ENCODE peak calls at places on chromosomes 16 and 17, in five cellular contexts. X is K562, B is SK-N-SH, Q is IMR-90, L is H1. C is an unnamed sample. For H3K9me3, the result is how much of the 10 kb centered on the place peaks cover.

GRCh38 chr16:528111-529011 is 849 bp downstream of the CAPN15 start:
- DNase-seq in B (peak), X (peak), Q (peak), L (no peak), C (no peak)

GRCh38 chr16:55120408-55120807 is 189.7 kb downstream of the IRX5 start:
- DNase-seq in Q (no peak), X (no peak), B (peak), L (no peak), C (peak)

GRCh38 chr17:31517524-31517923 is 126.0 kb downstream of the RAB11FIP4 start:
- DNase-seq in Q (no peak), L (no peak), X (peak), B (peak), C (no peak)

GRCh38 chr16:70746708-70747424 is 54.1 kb downstream of the VAC14 start:
- DNase-seq in L (no peak), B (no peak), X (peak), Q (peak), C (peak)

GRCh38 chr17:77594416-77595209 is 363.9 kb upstream of the TNRC6C start:
- DNase-seq in Q (no peak), B (no peak), L (no peak), X (no peak), C (no peak)

GRCh38 chr17:50056961-50057330 is 1.0 kb downstream of the ITGA3 start:
- DNase-seq in X (no peak), Q (peak), L (no peak), B (no peak), C (no peak)

GRCh38 chr16:86602521-86602920 is 24.2 kb downstream of the FOXL1 start:
- DNase-seq in Q (no peak), X (no peak), B (no peak), L (no peak), C (no peak)

GRCh38 chr16:27258241-27258734 is 10.3 kb downstream of the NSMCE1 start:
- DNase-seq in X (no peak), Q (peak), L (no peak), B (no peak), C (no peak)

GRCh38 chr17:56891751-56892150 is 22.1 kb downstream of the TRIM25 start:
- DNase-seq in L (no peak), X (peak), Q (no peak), B (peak), C (no peak)

GRCh38 chr17:26818736-26819135 is 475.2 kb upstream of the WSB1 start:
- DNase-seq in L (peak), X (no peak), B (no peak), Q (peak), C (no peak)

GRCh38 chr17:39653662-39654331 is 11.4 kb upstream of the TCAP start:
- DNase-seq in X (peak), Q (no peak), L (no peak), B (peak), C (peak)

GRCh38 chr16:12229759-12230594 is 253.4 kb downstream of the SNX29 start:
- DNase-seq in Q (peak), X (no peak), L (no peak), B (no peak), C (no peak)

GRCh38 chr17:48997827-48998556 is 807 bp downstream of the IGF2BP1 start:
- DNase-seq in B (peak), L (no peak), Q (no peak), X (peak), C (no peak)

GRCh38 chr17:73231363-73231762 is 30.3 kb downstream of the CPSF4L start:
- DNase-seq in Q (peak), L (no peak), B (peak), X (no peak), C (peak)

GRCh38 chr16:5041604-5042133 is 7.9 kb upstream of the NAGPA start:
- DNase-seq in Q (peak), X (no peak), B (no peak), L (no peak), C (no peak)

GRCh38 chr16:23357761-23358290 is 55.7 kb downstream of the SCNN1B start:
- DNase-seq in B (no peak), X (no peak), Q (no peak), L (no peak), C (no peak)

GRCh38 chr17:16346721-16347271 is 6.5 kb downstream of the CENPV start:
- DNase-seq in B (no peak), X (no peak), L (no peak), Q (no peak), C (no peak)

GRCh38 chr17:16352303-16352837 is 899 bp downstream of the CENPV start:
- DNase-seq in X (peak), Q (peak), L (no peak), B (peak), C (peak)

GRCh38 chr17:16348586-16348985 is 4.7 kb downstream of the CENPV start:
- DNase-seq in B (no peak), Q (no peak), X (no peak), L (no peak), C (no peak)

GRCh38 chr17:16351831-16352230 is 1.4 kb downstream of the CENPV start:
- DNase-seq in Q (peak), B (no peak), L (no peak), X (no peak), C (no peak)

GRCh38 chr17:16349461-16349860 is 3.8 kb downstream of the CENPV start:
- DNase-seq in B (no peak), L (no peak), X (no peak), Q (no peak), C (no peak)
- TF ChIP-seq USF2 in B (no peak), L (no peak), X (no peak), Q (no peak), C (no peak)

GRCh38 chr16:62805221-62805857 is 769.1 kb upstream of the CDH8 start:
- DNase-seq in Q (no peak), X (no peak), L (no peak), B (no peak), C (no peak)
- H3K9me3 ChIP-seq in Q (under half), X (under half), L (under half), B (under half), C (under half)

GRCh38 chr17:13160281-13160680 is 142.5 kb upstream of the ELAC2 start:
- DNase-seq in B (no peak), X (no peak), L (no peak), Q (peak), C (no peak)

GRCh38 chr17:13160790-13161189 is 143.0 kb upstream of the ELAC2 start:
- DNase-seq in Q (no peak), B (no peak), X (no peak), L (no peak), C (no peak)

GRCh38 chr17:13158511-13159240 is 140.8 kb upstream of the ELAC2 start:
- DNase-seq in B (no peak), X (no peak), Q (peak), L (no peak), C (no peak)

GRCh38 chr17:13157656-13158055 is 139.8 kb upstream of the ELAC2 start:
- DNase-seq in Q (no peak), X (no peak), L (no peak), B (no peak), C (no peak)

GRCh38 chr17:13162361-13162760 is 144.5 kb upstream of the ELAC2 start:
- DNase-seq in Q (no peak), X (no peak), B (no peak), L (no peak), C (no peak)
- TF ChIP-seq USF2 in Q (no peak), X (no peak), B (no peak), L (no peak), C (no peak)

GRCh38 chr17:40765657-40766056 is 6.3 kb downstream of the KRT26 start:
- DNase-seq in Q (no peak), X (no peak), B (no peak), L (no peak), C (no peak)

GRCh38 chr17:40755231-40755630 is at the start of gene KRT25:
- DNase-seq in Q (no peak), X (no peak), B (no peak), L (no peak), C (no peak)

GRCh38 chr17:40763752-40764151 is 8.2 kb downstream of the KRT26 start:
- DNase-seq in B (no peak), L (no peak), Q (no peak), X (no peak), C (no peak)

DNA sequence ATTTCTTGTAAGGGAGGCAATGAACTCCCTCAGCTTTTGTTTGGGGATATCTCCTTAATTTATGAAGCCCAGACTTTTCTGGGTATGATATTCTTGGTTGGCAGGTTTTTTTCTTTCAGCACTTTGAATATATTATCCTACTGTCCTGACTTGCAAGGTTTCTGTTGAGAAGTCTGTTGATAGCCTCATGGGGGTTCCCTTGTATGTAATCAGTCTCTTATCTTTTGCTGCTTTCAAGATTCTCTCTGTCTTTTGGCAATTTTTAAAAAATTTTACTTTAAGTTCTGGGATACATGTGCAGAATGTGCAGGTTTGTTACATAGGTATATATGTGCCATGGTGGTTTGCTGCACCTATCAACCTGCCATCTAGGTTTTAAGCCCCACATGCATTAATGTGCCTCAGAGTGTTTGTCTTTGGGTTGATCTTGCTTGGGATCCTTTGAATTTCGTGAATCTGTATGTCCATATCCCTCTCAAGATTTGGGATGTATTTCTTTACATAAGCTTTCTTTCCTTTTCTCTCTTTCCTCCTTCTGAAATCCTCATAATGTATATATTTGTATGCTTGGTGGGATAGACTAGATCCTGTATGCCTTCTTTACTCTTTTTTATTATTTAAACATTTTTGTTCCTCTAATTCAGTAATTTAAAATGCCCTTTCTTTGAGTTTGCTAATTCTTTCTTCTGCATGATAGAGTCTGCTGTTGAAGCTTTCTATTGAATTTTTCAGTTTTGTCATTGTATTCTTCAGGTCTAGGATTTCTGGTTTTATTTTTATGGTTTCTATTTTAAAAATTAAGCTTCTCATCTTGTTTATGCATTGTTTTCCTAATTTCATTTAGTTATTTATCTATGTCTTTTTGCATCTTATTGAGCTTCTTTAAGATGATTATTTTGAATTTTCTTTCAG is 5.2 kb upstream of the KRT25 start:
- DNase-seq in L (no peak), Q (no peak), B (no peak), X (no peak), C (no peak)
- H3K9me3 ChIP-seq in L (under half), Q (under half), B (under half), X (under half), C (half or more)

GRCh38 chr17:2776589-2777241 is 19.5 kb upstream of the RAP1GAP2 start:
- DNase-seq in B (peak), Q (no peak), L (no peak), X (peak), C (no peak)
- TF ChIP-seq USF2 in B (no peak), Q (no peak), L (no peak), X (no peak), C (no peak)

GRCh38 chr16:31577411-31577810 is 49.7 kb downstream of the AHSP start:
- DNase-seq in L (no peak), X (no peak), Q (no peak), B (no peak), C (no peak)
- H3K9me3 ChIP-seq in L (under half), X (under half), Q (under half), B (under half), C (under half)

DNA sequence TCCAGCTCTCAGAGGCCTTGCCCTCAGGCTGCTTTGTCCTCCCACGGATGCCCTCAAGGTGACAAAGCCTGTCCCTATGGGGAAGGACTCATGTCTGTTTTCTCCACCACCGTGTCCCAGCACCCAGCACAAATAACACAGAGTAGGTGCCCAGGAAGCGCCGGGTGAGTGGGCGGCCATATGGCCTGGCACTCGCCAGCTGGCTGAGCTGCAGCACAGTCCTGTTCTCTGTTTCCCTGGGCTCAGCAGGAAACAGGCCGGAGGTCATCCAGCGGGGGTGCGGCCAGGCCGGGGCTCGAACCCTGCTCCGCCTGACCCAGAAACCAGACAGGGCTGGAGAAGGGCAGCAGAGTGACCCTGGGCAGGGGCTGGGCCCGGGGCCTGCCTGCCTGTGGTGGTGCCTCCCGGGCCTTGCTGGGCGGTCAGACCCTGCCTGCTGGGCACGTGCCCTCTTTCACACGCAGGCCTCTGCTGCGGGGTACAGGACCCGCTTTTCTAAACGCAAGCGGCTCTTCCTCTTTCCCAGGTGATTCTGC is 139.0 kb upstream of the CIBAR2 start:
- DNase-seq in B (no peak), L (no peak), Q (no peak), X (no peak), C (no peak)
- TF ChIP-seq USF2 in B (no peak), L (no peak), Q (no peak), X (no peak), C (no peak)

DNA sequence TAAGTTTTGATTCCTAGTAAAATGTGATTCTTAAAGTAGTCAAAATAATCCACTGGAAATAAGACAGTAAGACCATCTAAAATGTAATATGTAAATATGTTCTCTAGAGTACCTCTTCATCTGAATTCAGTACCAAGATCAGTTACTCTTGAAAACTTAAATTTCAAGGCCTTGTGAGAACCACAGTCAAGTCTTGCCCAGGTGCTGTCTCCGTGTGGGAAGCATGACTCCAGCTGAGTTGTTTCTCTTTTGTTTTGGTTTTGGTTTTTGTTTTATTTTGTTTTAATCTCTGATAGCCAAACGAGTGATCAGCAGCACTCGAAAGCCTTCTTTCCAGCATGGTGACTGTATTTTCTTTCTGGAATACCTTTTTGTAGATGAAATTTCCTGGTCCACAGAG is 907.0 kb downstream of the KCNJ18 start:
- DNase-seq in L (no peak), B (no peak), X (no peak), Q (no peak), C (no peak)
- H3K9me3 ChIP-seq in L (under half), B (under half), X (under half), Q (under half), C (under half)

DNA sequence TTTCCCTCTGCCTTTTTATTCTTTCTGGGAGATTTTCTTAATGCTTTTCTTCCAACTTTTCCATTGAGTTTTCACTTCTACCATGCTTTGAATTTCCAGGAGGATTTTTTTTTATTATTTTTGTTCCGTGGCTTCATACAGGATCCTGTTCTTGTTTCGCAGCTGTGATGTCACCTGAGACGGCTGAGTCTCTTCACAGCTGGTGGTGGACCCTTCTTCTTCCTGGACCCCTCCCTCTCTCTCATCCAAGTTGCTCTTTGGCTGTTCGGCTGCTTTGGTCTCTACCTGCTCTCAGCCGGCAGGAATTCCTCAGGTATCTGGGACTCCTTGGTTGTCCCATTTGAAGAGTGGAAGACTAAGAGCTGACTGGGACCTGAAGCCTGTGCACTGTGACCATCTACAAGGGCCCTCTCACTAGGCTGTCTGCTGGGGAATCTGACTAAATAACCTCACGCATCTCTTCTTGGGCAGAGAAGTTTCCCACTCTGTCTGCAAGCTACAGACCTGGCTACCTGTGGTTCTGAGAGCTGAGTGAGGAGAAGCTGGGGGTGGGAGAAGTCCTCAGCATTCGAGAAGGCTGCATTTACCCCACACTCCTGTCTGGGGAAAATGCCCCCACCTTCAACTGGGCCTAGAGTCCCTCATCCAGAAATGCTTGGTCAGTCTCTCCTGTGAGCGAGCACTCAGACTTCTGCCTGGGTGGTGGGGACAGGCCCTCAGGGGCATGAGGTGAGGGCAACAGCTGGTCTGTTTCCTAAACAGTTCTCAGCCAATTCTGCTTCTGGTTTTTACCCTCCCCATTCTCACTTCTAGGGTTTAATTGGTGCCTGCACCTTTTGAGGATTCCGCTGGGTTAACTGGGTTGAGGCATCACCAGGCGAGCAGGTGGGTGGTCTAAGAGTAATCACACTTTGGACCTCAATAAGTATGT is 98.8 kb downstream of the CYTH1 start:
- DNase-seq in Q (no peak), X (no peak), B (no peak), L (no peak), C (no peak)
- TF ChIP-seq USF2 in Q (no peak), X (no peak), B (no peak), L (no peak), C (no peak)

GRCh38 chr16:57734308-57734924 is 1.2 kb upstream of the KATNB1 start:
- DNase-seq in Q (no peak), L (no peak), B (no peak), X (no peak), C (no peak)
- H3K9me3 ChIP-seq in Q (under half), L (under half), B (under half), X (under half), C (under half)

C was measured in A549.